ENCODE peak calls at places on chromosomes 12 and 14, in four cellular contexts. Z, N, S and E are unnamed samples. For H3K9me3 and H3K36me3, the result is how much of the 10 kb centered on the place peaks cover.

GRCh38 chr12:6961695-6962284 is 8.7 kb downstream of the PHB2 start:
- DNase-seq in Z (no peak), N (peak), S (peak), E (peak)

GRCh38 chr14:30251017-30251416 is 307.9 kb upstream of the G2E3 start:
- DNase-seq in Z (no peak), N (no peak), S (no peak), E (no peak)

GRCh38 chr12:49648722-49649032 is 25.3 kb downstream of the PRPF40B start:
- DNase-seq in Z (no peak), N (no peak), S (no peak), E (no peak)

GRCh38 chr14:51677276-51677675 is 25.6 kb downstream of the FRMD6 start:
- DNase-seq in Z (no peak), N (no peak), S (peak), E (peak)

GRCh38 chr12:104526320-104526719 is 69.6 kb downstream of the CHST11 start:
- DNase-seq in Z (no peak), N (no peak), S (no peak), E (no peak)

GRCh38 chr14:103451401-103451800 is 66.2 kb downstream of the MARK3 start:
- DNase-seq in Z (no peak), N (no peak), S (no peak), E (no peak)

GRCh38 chr14:49057838-49058510 is 528.2 kb downstream of the RPS29 start:
- DNase-seq in Z (no peak), N (no peak), S (no peak), E (no peak)

GRCh38 chr14:99188721-99189120 is 83.3 kb downstream of the BCL11B start:
- DNase-seq in Z (peak), N (no peak), S (peak), E (no peak)

GRCh38 chr12:105955608-105955931 is 183.2 kb downstream of the NUAK1 start:
- DNase-seq in Z (no peak), N (no peak), S (no peak), E (no peak)

GRCh38 chr14:100547633-100548294 is 39.5 kb downstream of the BEGAIN start:
- DNase-seq in Z (no peak), N (peak), S (peak), E (peak)

GRCh38 chr12:68539615-68539952 is 71.1 kb upstream of the RAP1B start:
- DNase-seq in Z (no peak), N (no peak), S (no peak), E (no peak)

GRCh38 chr14:63504628-63505027 is 38.5 kb downstream of the PPP2R5E start:
- DNase-seq in Z (no peak), N (no peak), S (no peak), E (peak)

GRCh38 chr12:105175397-105175990 is 60.5 kb downstream of the APPL2 start:
- DNase-seq in Z (no peak), N (no peak), S (no peak), E (no peak)

GRCh38 chr12:125387206-125387605 is 322.0 kb downstream of the AACS start:
- DNase-seq in Z (no peak), N (no peak), S (no peak), E (no peak)

GRCh38 chr12:43336962-43337555 is 214.9 kb downstream of the ADAMTS20 start:
- DNase-seq in Z (no peak), N (no peak), S (peak), E (peak)

GRCh38 chr14:90472632-90473031 is 75.8 kb downstream of the CALM1 start:
- DNase-seq in Z (no peak), N (no peak), S (no peak), E (no peak)
- H3K9me3 ChIP-seq in Z (under half), N (under half), S (under half), E (under half)

GRCh38 chr14:32934891-32935633 is 3.6 kb upstream of the NPAS3 start:
- DNase-seq in Z (no peak), N (no peak), S (peak), E (peak)

GRCh38 chr14:32933943-32934890 is 4.5 kb upstream of the NPAS3 start:
- DNase-seq in Z (no peak), N (no peak), S (peak), E (peak)

GRCh38 chr14:32933623-32933942 is 5.1 kb upstream of the NPAS3 start:
- DNase-seq in Z (no peak), N (no peak), S (peak), E (peak)

GRCh38 chr14:32932921-32933622 is 5.6 kb upstream of the NPAS3 start:
- DNase-seq in Z (no peak), N (no peak), S (no peak), E (no peak)

DNA sequence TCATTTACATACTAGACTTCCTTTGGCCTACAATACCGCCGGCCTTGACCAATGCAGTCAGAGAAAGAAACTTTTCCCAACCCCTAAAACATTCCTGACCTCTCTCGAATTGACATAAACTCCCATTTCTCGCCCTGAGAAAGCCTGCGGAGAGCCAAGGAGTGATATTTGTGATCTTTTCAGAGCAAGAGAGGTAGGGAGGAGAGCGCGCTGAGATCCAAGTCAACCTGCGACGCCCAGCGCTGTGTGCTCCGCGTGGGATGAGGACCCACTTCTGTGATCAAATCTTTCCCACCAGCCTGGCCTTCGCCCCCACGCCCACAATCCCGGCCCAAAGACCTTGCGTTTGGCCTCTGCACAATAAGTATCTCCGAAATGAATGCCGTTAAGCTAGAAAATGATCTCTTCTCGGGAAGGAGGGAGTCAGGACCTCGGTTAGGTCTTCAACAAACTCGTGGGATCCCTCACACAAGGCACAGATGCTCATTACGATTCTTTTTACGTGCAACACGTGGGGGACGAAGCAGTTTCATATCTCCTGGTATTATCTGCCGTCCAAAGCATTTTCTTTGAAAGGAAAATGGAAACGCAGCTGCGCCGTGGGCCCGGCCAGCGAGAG is 6.3 kb upstream of the NPAS3 start:
- DNase-seq in Z (no peak), N (no peak), S (no peak), E (no peak)
- H3K4me3 ChIP-seq in Z (peak), N (peak), S (no peak), E (no peak)

GRCh38 chr14:52776816-52777215 is 14.6 kb downstream of the GNPNAT1 start:
- DNase-seq in Z (no peak), N (no peak), S (no peak), E (no peak)
- H3K36me3 ChIP-seq in Z (under half), N (under half), S (under half), E (under half)

DNA sequence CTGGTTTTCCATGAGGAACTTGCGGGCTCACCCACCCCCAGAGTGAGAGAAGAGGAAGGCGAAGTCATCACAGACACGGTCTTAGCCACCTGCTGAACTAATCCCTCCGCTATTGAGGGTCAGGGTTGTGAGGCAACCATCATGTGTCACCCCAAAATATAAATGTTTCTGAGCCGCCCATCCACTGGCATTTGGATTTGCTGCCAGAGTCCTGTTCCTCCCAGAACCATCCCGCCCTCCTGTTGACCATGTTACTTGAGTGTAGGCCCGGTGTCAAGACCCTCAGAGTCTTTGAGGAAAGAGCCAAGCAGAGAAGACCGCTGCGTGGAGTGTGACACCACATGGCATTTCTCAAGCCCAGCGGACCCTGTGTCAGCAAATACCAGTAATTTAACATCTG is 100.6 kb downstream of the FBXL14 start:
- DNase-seq in Z (no peak), N (no peak), S (no peak), E (no peak)
- H3K9me3 ChIP-seq in Z (under half), N (under half), S (under half), E (under half)

DNA sequence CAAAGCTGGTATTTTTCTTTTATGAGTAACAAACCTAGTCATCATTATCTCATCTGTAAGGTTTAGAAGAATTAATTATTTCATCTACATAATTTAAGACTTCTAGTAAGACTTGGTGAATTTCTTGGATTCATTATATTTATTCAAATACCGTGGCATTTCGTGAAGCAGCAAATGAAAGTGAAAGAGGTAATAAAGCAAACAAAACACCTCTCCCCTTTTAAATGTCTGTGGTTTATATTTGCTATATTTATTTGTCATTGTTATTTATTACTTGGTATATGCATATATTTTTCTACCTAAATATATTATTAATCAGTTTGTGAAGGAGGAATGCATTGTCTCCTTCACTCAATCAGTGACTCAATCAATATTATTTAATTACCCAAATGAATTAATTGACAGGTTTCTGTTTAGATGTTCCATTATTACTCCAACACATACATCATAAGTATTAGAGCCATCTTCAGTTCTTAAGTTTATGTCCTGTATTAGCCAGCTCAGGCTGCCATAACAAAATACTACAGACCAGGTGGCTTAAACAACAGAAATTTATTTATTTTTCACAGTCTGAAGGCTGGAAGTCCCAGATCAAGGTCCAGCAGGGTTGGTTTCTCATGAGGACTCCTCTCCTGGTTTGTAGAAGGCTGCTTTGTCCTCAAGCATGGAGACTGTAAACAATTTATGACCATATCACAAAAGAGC is 6.6 kb downstream of the CFAP54 start:
- DNase-seq in Z (no peak), N (no peak), S (no peak), E (no peak)
- H3K4me3 ChIP-seq in Z (no peak), N (no peak), S (no peak), E (no peak)

GRCh38 chr12:131918311-131919050 is 10.6 kb upstream of the PUS1 start:
- DNase-seq in Z (no peak), N (no peak), S (no peak), E (no peak)
- H3K36me3 ChIP-seq in Z (under half), N (half or more), S (under half), E (under half)

GRCh38 chr12:31973818-31974217 is 14.6 kb downstream of the RESF1 start:
- DNase-seq in Z (no peak), N (no peak), S (no peak), E (no peak)

GRCh38 chr12:31970199-31970598 is 11.0 kb downstream of the RESF1 start:
- DNase-seq in Z (no peak), N (no peak), S (no peak), E (no peak)

DNA sequence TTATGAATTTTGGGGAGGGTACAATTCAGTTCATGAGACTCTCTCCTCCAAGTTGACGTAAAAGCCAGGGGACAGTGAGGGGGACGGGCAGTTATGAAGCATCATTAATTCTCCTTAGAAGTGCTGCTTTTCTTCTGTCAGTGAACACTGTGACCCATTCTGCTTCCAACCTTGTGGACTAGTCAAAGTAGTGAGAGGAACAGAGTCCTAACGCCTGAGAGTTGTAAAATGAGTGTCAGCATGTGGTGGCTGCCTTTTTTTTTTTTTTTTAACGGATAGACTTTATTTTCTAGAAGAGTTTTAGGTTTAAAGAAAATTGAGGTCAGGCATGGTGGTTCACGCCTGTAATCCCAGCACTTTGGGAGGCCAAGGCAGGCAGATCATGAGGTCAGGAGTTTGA is 15.5 kb downstream of the RESF1 start:
- DNase-seq in Z (no peak), N (no peak), S (no peak), E (no peak)
- H3K9me3 ChIP-seq in Z (under half), N (under half), S (under half), E (under half)

GRCh38 chr12:11269607-11270006 is at the start of gene PRB3:
- DNase-seq in Z (no peak), N (no peak), S (no peak), E (no peak)
- H3K4me3 ChIP-seq in Z (no peak), N (no peak), S (no peak), E (no peak)

GRCh38 chr14:23068792-23069412 is 11.6 kb upstream of the CDH24 start:
- DNase-seq in Z (peak), N (peak), S (peak), E (peak)

GRCh38 chr14:23070262-23071129 is 13.2 kb upstream of the CDH24 start:
- DNase-seq in Z (no peak), N (no peak), S (no peak), E (peak)

GRCh38 chr14:23071975-23072539 is 14.7 kb upstream of the CDH24 start:
- DNase-seq in Z (no peak), N (no peak), S (no peak), E (no peak)

GRCh38 chr14:23069413-23069806 is 12.1 kb upstream of the CDH24 start:
- DNase-seq in Z (no peak), N (no peak), S (no peak), E (no peak)

DNA sequence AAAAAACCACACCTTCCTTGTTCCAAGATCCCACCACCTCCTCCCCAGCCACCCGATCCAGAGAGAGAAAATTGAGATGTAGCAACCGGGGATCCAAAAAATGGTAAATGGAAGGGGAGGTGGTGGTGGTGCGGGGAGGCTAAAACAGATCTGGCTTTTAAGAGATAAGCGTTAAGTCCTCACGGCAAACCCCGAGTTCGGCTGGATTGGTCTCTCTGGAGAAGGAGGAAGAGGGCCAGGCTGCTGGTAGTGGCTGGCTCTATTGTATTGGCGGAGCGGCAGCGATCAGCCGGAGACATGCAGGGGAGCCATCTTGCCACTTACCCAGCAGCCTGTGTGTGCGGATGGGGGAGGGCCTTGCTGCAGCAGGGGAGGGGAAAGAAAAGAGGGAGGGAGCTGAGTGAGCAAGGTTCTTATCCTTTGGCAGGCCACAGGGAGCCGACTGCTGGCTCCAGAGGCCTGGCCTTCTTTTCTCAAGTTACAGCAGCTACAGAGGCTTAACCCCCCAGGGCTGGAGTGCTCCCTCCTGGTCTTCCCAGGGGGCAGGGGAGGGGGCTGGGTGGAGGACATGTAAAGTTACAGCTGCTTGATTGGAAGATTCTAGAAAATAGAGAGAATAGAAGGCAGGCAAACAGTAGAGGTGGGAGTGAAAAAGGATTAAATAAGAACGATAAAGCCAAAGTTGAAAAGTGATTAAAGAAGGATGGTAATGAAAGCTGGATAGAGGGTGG is 14.1 kb upstream of the CDH24 start:
- DNase-seq in Z (peak), N (peak), S (peak), E (peak)
- H3K36me3 ChIP-seq in Z (under half), N (half or more), S (half or more), E (under half)

GRCh38 chr12:96383991-96384390 is 16.2 kb downstream of the CDK17 start:
- DNase-seq in Z (no peak), N (no peak), S (no peak), E (peak)
- H3K9me3 ChIP-seq in Z (under half), N (under half), S (under half), E (under half)